ENCODE peak calls at places on chromosome 3, in seven cellular contexts. F is AG04450, X is EL, U is mammary epithelial cell, M is fibroblast of the conjunctiva, R is frontal cortex, Q is left lobe of liver. N is an unnamed sample.
A peak's percentile ranks its signal among the peaks of the same experiment; 100 is the strongest.

GRCh38 chr3:195249858-195250464 is 21.0 kb downstream of the XXYLT1 start:
- DNase-seq in F (no peak), X (no peak), U (no peak), M (no peak), R (no peak), Q (peak; percentile 29), N (no peak)

GRCh38 chr3:189530822-189531221 is 100.4 kb upstream of the TP63 start:
- DNase-seq in F (no peak), X (peak; percentile 34), U (peak; percentile 79), M (no peak), R (no peak), Q (no peak), N (no peak)

GRCh38 chr3:84959470-84960380 is 936 bp downstream of the CADM2 start:
- DNase-seq in F (no peak), X (no peak), U (no peak), M (no peak), R (no peak), Q (no peak), N (no peak)

GRCh38 chr3:150737874-150738679 is 24.9 kb downstream of the SIAH2 start:
- DNase-seq in F (no peak), X (peak; percentile 45), U (peak; percentile 84), M (no peak), R (no peak), Q (no peak), N (peak; percentile 72)

GRCh38 chr3:167493240-167493639 is 19.4 kb upstream of the SERPINI2 start:
- DNase-seq in F (no peak), X (no peak), U (peak; percentile 2), M (no peak), R (no peak), Q (no peak), N (no peak)

GRCh38 chr3:148707596-148708386 is 10.1 kb downstream of the AGTR1 start:
- DNase-seq in F (no peak), X (peak; percentile 37), U (no peak), M (no peak), R (no peak), Q (no peak), N (no peak)

GRCh38 chr3:78281381-78281780 is 1241.5 kb downstream of the ROBO2 start:
- DNase-seq in F (no peak), X (no peak), U (no peak), M (no peak), R (no peak), Q (no peak), N (no peak)

GRCh38 chr3:126550488-126551051 is 8.2 kb downstream of the C3orf22 start:
- DNase-seq in F (no peak), X (no peak), U (no peak), M (no peak), R (peak; percentile 48), Q (peak; percentile 43), N (no peak)

GRCh38 chr3:127779747-127780146 is 42.6 kb downstream of the MGLL start:
- DNase-seq in F (no peak), X (peak; percentile 53), U (peak; percentile 66), M (no peak), R (no peak), Q (no peak), N (peak; percentile 56)

GRCh38 chr3:23405081-23405480 is 202.0 kb downstream of the UBE2E2 start:
- DNase-seq in F (no peak), X (no peak), U (no peak), M (no peak), R (no peak), Q (no peak), N (no peak)

GRCh38 chr3:58793052-58793451 is 126.5 kb upstream of the FAM3D start:
- DNase-seq in F (no peak), X (peak; percentile 33), U (no peak), M (no peak), R (no peak), Q (no peak), N (peak; percentile 1)

GRCh38 chr3:104438761-104439160 is 927.9 kb upstream of the ALCAM start:
- DNase-seq in F (no peak), X (no peak), U (no peak), M (no peak), R (no peak), Q (no peak), N (no peak)

GRCh38 chr3:196194542-196194915 is 16.7 kb downstream of the ZDHHC19 start:
- DNase-seq in F (no peak), X (no peak), U (no peak), M (no peak), R (no peak), Q (no peak), N (no peak)

GRCh38 chr3:191255156-191255555 is 56.1 kb downstream of the OSTN start:
- DNase-seq in F (no peak), X (no peak), U (peak; percentile 45), M (no peak), R (no peak), Q (no peak), N (no peak)

GRCh38 chr3:188683032-188683491 is 488.7 kb upstream of the TPRG1 start:
- DNase-seq in F (peak; percentile 83), X (peak; percentile 86), U (peak; percentile 43), M (peak; percentile 61), R (no peak), Q (no peak), N (no peak)

GRCh38 chr3:50345586-50345985 is at the start of gene ZMYND10:
- DNase-seq in F (no peak), X (peak; percentile 72), U (peak; percentile 31), M (no peak), R (peak; percentile 81), Q (peak; percentile 71), N (peak; percentile 80)

GRCh38 chr3:49158108-49158709 is 7.9 kb downstream of the CCDC71 start:
- DNase-seq in F (no peak), X (no peak), U (no peak), M (no peak), R (no peak), Q (peak; percentile 66), N (no peak)

GRCh38 chr3:101941253-101942039 is 92.1 kb downstream of the NFKBIZ start:
- DNase-seq in F (no peak), X (no peak), U (no peak), M (peak; percentile 58), R (no peak), Q (no peak), N (no peak)

GRCh38 chr3:182568206-182568605 is 225.1 kb upstream of the ATP11B start:
- DNase-seq in F (no peak), X (no peak), U (no peak), M (no peak), R (no peak), Q (no peak), N (no peak)

GRCh38 chr3:115986555-115987207 is 363.4 kb downstream of the GAP43 start:
- DNase-seq in F (no peak), X (peak; percentile 60), U (peak; percentile 51), M (no peak), R (no peak), Q (no peak), N (peak; percentile 51)

GRCh38 chr3:29757054-29757777 is 476.3 kb downstream of the RBMS3 start:
- DNase-seq in F (no peak), X (peak; percentile 68), U (peak; percentile 76), M (no peak), R (no peak), Q (peak; percentile 78), N (peak; percentile 25)

GRCh38 chr3:150135321-150135721 is 164.6 kb upstream of the PFN2 start:
- DNase-seq in F (no peak), X (peak; percentile 50), U (no peak), M (no peak), R (no peak), Q (peak; percentile 46), N (no peak)

GRCh38 chr3:112635674-112636073 is 5.3 kb downstream of the CCDC80 start:
- DNase-seq in F (peak; percentile 90), X (peak; percentile 91), U (peak; percentile 65), M (peak; percentile 84), R (no peak), Q (no peak), N (no peak)

GRCh38 chr3:39905788-39906187 is 96.4 kb downstream of the MYRIP start:
- DNase-seq in F (no peak), X (no peak), U (no peak), M (no peak), R (no peak), Q (no peak), N (no peak)

GRCh38 chr3:190182418-190183043 is 61.8 kb upstream of the P3H2 start:
- DNase-seq in F (peak; percentile 39), X (peak; percentile 50), U (no peak), M (no peak), R (no peak), Q (no peak), N (no peak)

GRCh38 chr3:23455084-23455483 is 252.0 kb downstream of the UBE2E2 start:
- DNase-seq in F (peak; percentile 46), X (peak; percentile 84), U (peak; percentile 80), M (peak; percentile 68), R (no peak), Q (no peak), N (peak; percentile 7)

GRCh38 chr3:17021614-17022013 is 136.9 kb downstream of the PLCL2 start:
- DNase-seq in F (no peak), X (no peak), U (no peak), M (no peak), R (no peak), Q (no peak), N (no peak)

GRCh38 chr3:16554126-16554525 is 40.6 kb upstream of the RFTN1 start:
- DNase-seq in F (no peak), X (no peak), U (no peak), M (no peak), R (no peak), Q (no peak), N (no peak)

GRCh38 chr3:128369881-128370642 is 96.6 kb downstream of the DNAJB8 start:
- DNase-seq in F (no peak), X (no peak), U (no peak), M (no peak), R (no peak), Q (no peak), N (no peak)

GRCh38 chr3:69500604-69501003 is 114.7 kb upstream of the FRMD4B start:
- DNase-seq in F (no peak), X (no peak), U (no peak), M (no peak), R (peak; percentile 5), Q (no peak), N (no peak)

N was measured in RWPE1.